ENCODE peak calls at places on chromosome 4, in six cellular contexts. D, K, G, C, S and M are unnamed samples.

GRCh38 chr4:121199742-121200561 is 35.8 kb upstream of the TNIP3 start:
- DNase-seq in D (no peak), K (no peak), G (no peak), C (no peak), S (no peak), M (no peak)

GRCh38 chr4:80798082-80798481 is 232.4 kb upstream of the BMP3 start:
- DNase-seq in D (no peak), K (no peak), G (no peak), C (no peak), S (no peak), M (no peak)

GRCh38 chr4:81491943-81492342 is 20.2 kb upstream of the RASGEF1B start:
- DNase-seq in D (no peak), K (no peak), G (peak), C (no peak), S (no peak), M (no peak)

GRCh38 chr4:139658983-139659382 is 6.6 kb upstream of the MGST2 start:
- DNase-seq in D (no peak), K (no peak), G (no peak), C (no peak), S (no peak), M (no peak)

GRCh38 chr4:2408401-2408958 is 10.0 kb downstream of the ZFYVE28 start:
- DNase-seq in D (no peak), K (no peak), G (peak), C (no peak), S (no peak), M (no peak)

GRCh38 chr4:76882630-76883029 is 15.3 kb downstream of the SOWAHB start:
- DNase-seq in D (no peak), K (no peak), G (no peak), C (no peak), S (no peak), M (no peak)

GRCh38 chr4:73816814-73817213 is 19.7 kb upstream of the CXCL6 start:
- DNase-seq in D (no peak), K (no peak), G (no peak), C (peak), S (no peak), M (peak)

GRCh38 chr4:26729027-26729426 is 131.6 kb upstream of the STIM2 start:
- DNase-seq in D (no peak), K (no peak), G (no peak), C (no peak), S (no peak), M (no peak)

GRCh38 chr4:141246243-141246642 is 25.5 kb downstream of the ZNF330 start:
- DNase-seq in D (no peak), K (no peak), G (no peak), C (no peak), S (no peak), M (no peak)

GRCh38 chr4:3096207-3096606 is 21.7 kb downstream of the HTT start:
- DNase-seq in D (no peak), K (no peak), G (no peak), C (no peak), S (no peak), M (no peak)

GRCh38 chr4:41205130-41205529 is 9.2 kb downstream of the APBB2 start:
- DNase-seq in D (no peak), K (no peak), G (no peak), C (no peak), S (no peak), M (no peak)

GRCh38 chr4:1523033-1523432 is 116.8 kb upstream of the NKX1-1 start:
- DNase-seq in D (no peak), K (peak), G (no peak), C (no peak), S (no peak), M (no peak)

GRCh38 chr4:78661923-78662521 is 110.5 kb downstream of the ANXA3 start:
- DNase-seq in D (no peak), K (no peak), G (peak), C (no peak), S (no peak), M (no peak)

GRCh38 chr4:2695661-2696060 is 60.5 kb downstream of the TNIP2 start:
- DNase-seq in D (no peak), K (no peak), G (peak), C (no peak), S (no peak), M (no peak)

GRCh38 chr4:54363037-54363436 is 133.9 kb downstream of the PDGFRA start:
- DNase-seq in D (no peak), K (no peak), G (no peak), C (no peak), S (no peak), M (no peak)

GRCh38 chr4:56976283-56976877 is 1.0 kb downstream of the NOA1 start:
- DNase-seq in D (no peak), K (no peak), G (peak), C (no peak), S (no peak), M (no peak)

GRCh38 chr4:54543088-54543795 is 114.5 kb upstream of the KIT start:
- DNase-seq in D (no peak), K (no peak), G (no peak), C (no peak), S (no peak), M (no peak)

GRCh38 chr4:105112274-105112673 is 34.4 kb upstream of the TET2 start:
- DNase-seq in D (no peak), K (no peak), G (no peak), C (no peak), S (no peak), M (no peak)

GRCh38 chr4:40720351-40720750 is 29.4 kb upstream of the NSUN7 start:
- DNase-seq in D (no peak), K (no peak), G (no peak), C (no peak), S (no peak), M (no peak)

GRCh38 chr4:88791274-88791673 is 93.6 kb upstream of the NAP1L5 start:
- DNase-seq in D (no peak), K (no peak), G (peak), C (no peak), S (no peak), M (no peak)

GRCh38 chr4:70713453-70714026 is 8.2 kb upstream of the RUFY3 start:
- DNase-seq in D (no peak), K (no peak), G (peak), C (no peak), S (no peak), M (no peak)

GRCh38 chr4:47642985-47643745 is 158.1 kb downstream of the ATP10D start:
- DNase-seq in D (no peak), K (no peak), G (no peak), C (no peak), S (peak), M (no peak)

GRCh38 chr4:78880874-78881492 is 58.3 kb downstream of the PAQR3 start:
- DNase-seq in D (no peak), K (no peak), G (peak), C (no peak), S (no peak), M (no peak)

GRCh38 chr4:24515698-24516097 is 68.7 kb downstream of the DHX15 start:
- DNase-seq in D (no peak), K (no peak), G (no peak), C (no peak), S (no peak), M (no peak)

GRCh38 chr4:158805628-158806471 is 37.0 kb downstream of the FNIP2 start:
- DNase-seq in D (no peak), K (no peak), G (no peak), C (no peak), S (no peak), M (peak)

GRCh38 chr4:169089004-169089403 is 78.9 kb upstream of the CBR4 start:
- DNase-seq in D (no peak), K (no peak), G (no peak), C (no peak), S (no peak), M (no peak)

GRCh38 chr4:92232566-92232965 is 71.2 kb upstream of the GRID2 start:
- DNase-seq in D (no peak), K (no peak), G (no peak), C (no peak), S (no peak), M (no peak)

GRCh38 chr4:74716436-74716765 is 77.9 kb downstream of the BTC start:
- DNase-seq in D (no peak), K (no peak), G (no peak), C (no peak), S (no peak), M (no peak)

GRCh38 chr4:88619973-88620372 is 27.7 kb downstream of the HERC3 start:
- DNase-seq in D (no peak), K (no peak), G (no peak), C (no peak), S (no peak), M (no peak)

GRCh38 chr4:38013461-38014366 is 53.5 kb downstream of the PTTG2 start:
- DNase-seq in D (peak), K (no peak), G (no peak), C (peak), S (no peak), M (no peak)

GRCh38 chr4:3201718-3202702 is 46.9 kb upstream of the MSANTD1 start:
- DNase-seq in D (no peak), K (no peak), G (peak), C (no peak), S (peak), M (no peak)

GRCh38 chr4:125317526-125317880 is 2.7 kb downstream of the FAT4 start:
- DNase-seq in D (no peak), K (peak), G (no peak), C (peak), S (peak), M (peak)

GRCh38 chr4:3442460-3442958 is 741 bp downstream of the HGFAC start:
- DNase-seq in D (no peak), K (no peak), G (no peak), C (no peak), S (no peak), M (no peak)

GRCh38 chr4:77819409-77819835 is 254 bp upstream of the CNOT6L start:
- DNase-seq in D (no peak), K (no peak), G (peak), C (no peak), S (no peak), M (no peak)

GRCh38 chr4:158904815-158905214 is 136.0 kb downstream of the FNIP2 start:
- DNase-seq in D (no peak), K (no peak), G (no peak), C (no peak), S (no peak), M (no peak)

DNA sequence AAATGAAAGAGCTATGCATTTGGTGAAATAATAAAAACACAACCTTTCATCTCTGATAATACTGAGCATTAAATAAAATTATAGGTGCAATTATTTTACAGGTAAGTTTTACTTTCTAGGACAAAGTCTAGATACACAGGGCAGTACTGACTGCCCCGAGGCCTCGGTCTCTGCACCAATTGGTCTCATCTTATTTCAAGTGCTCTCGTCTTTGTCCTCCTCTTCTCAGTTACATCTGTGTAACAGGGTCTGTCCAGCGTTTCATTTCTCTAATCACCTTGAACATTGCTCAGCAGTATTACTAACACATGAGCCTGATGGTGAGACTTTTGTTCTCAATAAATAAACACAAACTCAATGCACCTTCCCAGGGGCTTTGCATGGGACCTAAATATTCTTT is 44.5 kb downstream of the SORBS2 start:
- DNase-seq in D (no peak), K (no peak), G (no peak), C (no peak), S (no peak), M (no peak)
- H3K27ac ChIP-seq in D (no peak), K (no peak), G (no peak), C (no peak), S (no peak), M (no peak)

DNA sequence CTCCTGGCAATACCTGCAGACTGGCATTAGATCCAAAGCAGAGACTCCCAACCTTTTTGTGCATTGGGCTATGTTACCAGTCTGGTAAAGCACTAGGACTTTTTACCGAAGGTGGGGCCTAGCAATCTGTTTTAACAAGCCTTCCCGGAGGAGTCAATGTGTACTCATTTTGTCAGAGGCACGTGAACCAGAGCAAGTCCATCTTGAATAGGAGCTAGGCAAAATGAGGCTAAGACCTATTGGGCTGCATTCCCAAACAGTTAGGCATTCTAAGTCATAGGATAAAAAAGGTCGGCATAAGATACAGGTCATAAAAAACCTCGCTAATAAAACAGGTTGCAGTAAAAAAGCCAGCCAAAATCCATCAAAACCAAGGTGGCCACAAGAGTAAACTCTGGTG is 22.3 kb downstream of the ADGRA3 start:
- DNase-seq in D (no peak), K (no peak), G (no peak), C (no peak), S (no peak), M (no peak)
- H3K4me3 ChIP-seq in D (no peak), K (no peak), G (no peak), C (no peak), S (no peak), M (no peak)

GRCh38 chr4:4842476-4843441 is 16.7 kb upstream of the MSX1 start:
- DNase-seq in D (no peak), K (no peak), G (no peak), C (no peak), S (no peak), M (no peak)
- H3K27ac ChIP-seq in D (no peak), K (no peak), G (no peak), C (no peak), S (no peak), M (no peak)

GRCh38 chr4:7905461-7905915 is 34.2 kb downstream of the AFAP1 start:
- DNase-seq in D (no peak), K (no peak), G (no peak), C (peak), S (no peak), M (peak)

GRCh38 chr4:7904942-7905341 is 34.7 kb downstream of the AFAP1 start:
- DNase-seq in D (no peak), K (no peak), G (no peak), C (no peak), S (peak), M (no peak)

GRCh38 chr4:7903686-7904085 is 36.0 kb downstream of the AFAP1 start:
- DNase-seq in D (no peak), K (no peak), G (no peak), C (no peak), S (no peak), M (no peak)

GRCh38 chr4:7902826-7903225 is 36.8 kb downstream of the AFAP1 start:
- DNase-seq in D (no peak), K (no peak), G (no peak), C (no peak), S (no peak), M (no peak)

GRCh38 chr4:7904108-7904516 is 35.5 kb downstream of the AFAP1 start:
- DNase-seq in D (no peak), K (no peak), G (no peak), C (no peak), S (no peak), M (no peak)
- H3K4me3 ChIP-seq in D (no peak), K (no peak), G (no peak), C (no peak), S (no peak), M (no peak)